ENCODE peak calls at places on chromosomes 3 and 15, in nine cellular contexts. V is stimulated activated effector memory CD8-positive, alpha-beta T cell treated with anti-CD3 and anti-CD28 coated beads, Interleukin-12 subunit alpha, Interleukin-12 subunit beta, amount 100 ng/mL, for 72 hours; U is endodermal cell; Y is choroid plexus epithelial cell; J is smooth muscle cell of the brain vasculature; D is stimulated activated CD4-positive, alpha-beta T cell treated with anti-CD3 and anti-CD28 coated beads, Interleukin-12 subunit alpha, Interleukin-12 subunit beta, amount 100 ng/mL, for 4 hours; E is effector memory CD4-positive, alpha-beta T cell; Q is NCI-H187; F is progenitor cell of endocrine pancreas. G is an unnamed sample.

GRCh38 chr15:87207945-87208580 is 1048.5 kb downstream of the NTRK3 start:
- DNase-seq in V (no peak), U (no peak), Y (peak), J (no peak), D (no peak), E (no peak), Q (no peak), F (no peak), G (no peak)

GRCh38 chr3:134326760-134327593 is 47.3 kb downstream of the AMOTL2 start:
- DNase-seq in V (no peak), U (peak), Y (peak), J (no peak), D (no peak), E (no peak), Q (no peak), F (no peak), G (no peak)

GRCh38 chr3:128094295-128095151 is 29.1 kb downstream of the RUVBL1 start:
- DNase-seq in V (no peak), U (no peak), Y (peak), J (no peak), D (no peak), E (no peak), Q (no peak), F (no peak), G (no peak)

GRCh38 chr3:143237036-143237688 is 117.6 kb downstream of the CHST2 start:
- DNase-seq in V (no peak), U (no peak), Y (peak), J (peak), D (no peak), E (no peak), Q (no peak), F (no peak), G (no peak)

GRCh38 chr15:94177112-94177511 is 54.2 kb upstream of the MCTP2 start:
- DNase-seq in V (no peak), U (no peak), Y (no peak), J (no peak), D (no peak), E (no peak), Q (no peak), F (no peak), G (no peak)

GRCh38 chr3:64501298-64501906 is 186.4 kb downstream of the ADAMTS9 start:
- DNase-seq in V (no peak), U (no peak), Y (peak), J (no peak), D (no peak), E (no peak), Q (no peak), F (no peak), G (no peak)

GRCh38 chr15:47551079-47551478 is 166.2 kb upstream of the SEMA6D start:
- DNase-seq in V (no peak), U (peak), Y (peak), J (no peak), D (no peak), E (no peak), Q (no peak), F (no peak), G (no peak)

GRCh38 chr15:100856847-100857246 is 22.8 kb upstream of the ALDH1A3 start:
- DNase-seq in V (no peak), U (no peak), Y (no peak), J (no peak), D (no peak), E (no peak), Q (no peak), F (no peak), G (no peak)

GRCh38 chr3:195441051-195441450 is 1.8 kb downstream of the ACAP2 start:
- DNase-seq in V (no peak), U (no peak), Y (peak), J (no peak), D (no peak), E (no peak), Q (no peak), F (no peak), G (no peak)

GRCh38 chr15:83305696-83306291 is 21.3 kb upstream of the BNC1 start:
- DNase-seq in V (no peak), U (peak), Y (peak), J (no peak), D (no peak), E (no peak), Q (no peak), F (peak), G (no peak)

GRCh38 chr3:192566706-192567290 is 160.5 kb downstream of the FGF12 start:
- DNase-seq in V (peak), U (peak), Y (peak), J (peak), D (peak), E (peak), Q (peak), F (peak), G (peak)